ENCODE peak calls at places on chromosomes 2 and 18, in ten cellular contexts. D is psoas muscle; B is brain microvascular endothelial cell; K is HS-5; Y is EL; U is HFF-Myc; L is activated T-cell treated with anti-CD3 and anti-CD28 coated beads, Interleukin-2, amount 50 U/mL, for 4 hours; N is hepatocyte; R is activated CD8-positive, alpha-beta memory T cell treated with anti-CD3 and anti-CD28 coated beads for 48 hours; P is stimulated activated CD4-positive, alpha-beta T cell treated with anti-CD3 and anti-CD28 coated beads, TNF-alpha, amount 100 ng/mL, for 48 hours. T is an unnamed sample.

GRCh38 chr18:7512326-7512725 is 54.8 kb upstream of the PTPRM start:
- DNase-seq in D (no peak), B (no peak), K (no peak), Y (no peak), U (no peak), L (no peak), N (peak), R (no peak), P (no peak), T (no peak)

GRCh38 chr2:159362816-159363251 is 76.3 kb upstream of the WDSUB1 start:
- DNase-seq in D (no peak), B (no peak), K (peak), Y (peak), U (no peak), L (no peak), N (peak), R (no peak), P (no peak), T (no peak)

GRCh38 chr2:43018179-43019024 is 208.0 kb downstream of the ZFP36L2 start:
- DNase-seq in D (peak), B (no peak), K (no peak), Y (peak), U (no peak), L (no peak), N (peak), R (no peak), P (no peak), T (peak)

GRCh38 chr18:50802133-50802532 is 17.7 kb downstream of the MRO start:
- DNase-seq in D (no peak), B (no peak), K (no peak), Y (no peak), U (no peak), L (no peak), N (no peak), R (no peak), P (no peak), T (no peak)

GRCh38 chr18:62126776-62127175 is 60.1 kb downstream of the PIGN start:
- DNase-seq in D (no peak), B (no peak), K (no peak), Y (no peak), U (no peak), L (no peak), N (no peak), R (no peak), P (no peak), T (no peak)

GRCh38 chr18:35611518-35611917 is 30.0 kb downstream of the GALNT1 start:
- DNase-seq in D (no peak), B (no peak), K (no peak), Y (no peak), U (no peak), L (no peak), N (no peak), R (no peak), P (no peak), T (no peak)

GRCh38 chr2:71939588-71940535 is 207.8 kb downstream of the CYP26B1 start:
- DNase-seq in D (peak), B (no peak), K (no peak), Y (no peak), U (no peak), L (no peak), N (no peak), R (no peak), P (no peak), T (peak)

GRCh38 chr2:42792583-42793313 is at the start of gene HAAO:
- DNase-seq in D (peak), B (no peak), K (no peak), Y (peak), U (no peak), L (no peak), N (peak), R (no peak), P (no peak), T (peak)

GRCh38 chr2:201532686-201533304 is 81.3 kb downstream of the STRADB start:
- DNase-seq in D (no peak), B (peak), K (peak), Y (peak), U (peak), L (no peak), N (no peak), R (no peak), P (no peak), T (no peak)

GRCh38 chr2:150627526-150627925 is 140.1 kb upstream of the RND3 start:
- DNase-seq in D (no peak), B (no peak), K (no peak), Y (no peak), U (no peak), L (no peak), N (no peak), R (no peak), P (no peak), T (no peak)

T was measured in upper lobe of right lung.